ENCODE peak calls at places on chromosomes 6 and 20, in ten cellular contexts. H, N, P, X, M, V, E, F, T and J are unnamed samples.

GRCh38 chr6:21256197-21256596 is 337.4 kb upstream of the SOX4 start:
- DNase-seq in E (no peak), H (no peak), M (no peak), F (no peak), V (no peak), X (no peak), N (no peak), P (peak), T (no peak), J (no peak)

GRCh38 chr20:10856237-10856636 is 182.4 kb upstream of the JAG1 start:
- DNase-seq in E (no peak), M (no peak), P (peak), F (no peak), T (no peak), X (no peak), H (peak), N (no peak), V (no peak), J (no peak)

GRCh38 chr20:50126662-50127061 is 13.7 kb upstream of the UBE2V1 start:
- DNase-seq in E (no peak), P (no peak), V (no peak), T (no peak), N (no peak), F (no peak), H (no peak), M (no peak), X (no peak), J (no peak)

GRCh38 chr6:41374618-41375590 is 39.5 kb downstream of the NCR2 start:
- DNase-seq in V (peak), N (no peak), P (no peak), F (no peak), M (no peak), X (no peak), E (no peak), H (no peak), T (no peak), J (no peak)

GRCh38 chr20:3101737-3102574 is 17.4 kb upstream of the AVP start:
- DNase-seq in N (peak), E (no peak), T (no peak), H (no peak), V (no peak), X (no peak), M (no peak), F (peak), P (no peak), J (no peak)

GRCh38 chr20:24148372-24148771 is 159.8 kb upstream of the GGTLC1 start:
- DNase-seq in P (no peak), E (no peak), H (no peak), T (no peak), M (no peak), F (peak), V (peak), X (no peak), N (no peak), J (no peak)

GRCh38 chr6:83708970-83709747 is at the start of gene SNAP91:
- DNase-seq in T (peak), F (no peak), X (peak), E (no peak), H (peak), N (no peak), M (peak), P (no peak), V (peak), J (peak)

GRCh38 chr6:87244380-87244779 is 78.0 kb upstream of the SMIM8 start:
- DNase-seq in F (no peak), P (no peak), V (no peak), N (no peak), E (no peak), H (peak), X (no peak), T (no peak), M (no peak), J (no peak)

GRCh38 chr20:57748601-57749130 is 38.9 kb upstream of the PMEPA1 start:
- DNase-seq in V (no peak), P (peak), T (peak), X (peak), H (peak), M (peak), N (peak), E (peak), F (peak), J (peak)

GRCh38 chr20:23907579-23907978 is 28.0 kb upstream of the CST5 start:
- DNase-seq in P (no peak), F (no peak), H (no peak), T (no peak), X (no peak), V (no peak), E (no peak), N (no peak), M (no peak), J (no peak)

GRCh38 chr6:7047966-7048365 is 59.8 kb upstream of the RREB1 start:
- DNase-seq in H (peak), X (no peak), F (no peak), V (no peak), E (no peak), P (no peak), N (no peak), M (no peak), T (no peak), J (no peak)

GRCh38 chr20:20687319-20687718 is 25.1 kb downstream of the RALGAPA2 start:
- DNase-seq in P (no peak), X (no peak), T (no peak), N (no peak), E (no peak), F (no peak), V (no peak), M (no peak), H (no peak), J (no peak)

GRCh38 chr6:84768442-84769174 is 4.2 kb upstream of the TBX18 start:
- DNase-seq in F (no peak), T (peak), X (no peak), V (peak), M (no peak), E (no peak), H (peak), N (no peak), P (peak), J (no peak)

GRCh38 chr20:63577317-63577894 is 3.4 kb upstream of the HELZ2 start:
- DNase-seq in E (no peak), N (no peak), F (no peak), T (no peak), X (no peak), M (peak), P (no peak), V (no peak), H (no peak), J (peak)

GRCh38 chr20:53565254-53565653 is 28.4 kb downstream of the ZNF217 start:
- DNase-seq in X (no peak), T (no peak), M (no peak), V (no peak), P (no peak), E (no peak), H (no peak), N (no peak), F (no peak), J (no peak)

GRCh38 chr20:3237958-3238615 is 903 bp downstream of the SLC4A11 start:
- DNase-seq in M (no peak), P (no peak), H (no peak), V (no peak), N (no peak), F (no peak), T (no peak), E (no peak), X (no peak), J (no peak)

GRCh38 chr20:38987777-38988176 is 25.6 kb downstream of the DHX35 start:
- DNase-seq in V (no peak), N (no peak), M (no peak), T (no peak), E (no peak), F (no peak), H (no peak), X (no peak), P (no peak), J (no peak)

GRCh38 chr20:62799873-62800272 is 3.6 kb downstream of the MRGBP start:
- DNase-seq in H (no peak), N (no peak), F (no peak), V (no peak), T (no peak), P (peak), E (no peak), X (no peak), M (no peak), J (no peak)

GRCh38 chr6:170260686-170261085 is 30.2 kb downstream of the DLL1 start:
- DNase-seq in H (no peak), V (no peak), P (no peak), E (no peak), M (no peak), F (no peak), N (no peak), T (peak), X (peak), J (no peak)

GRCh38 chr6:157182503-157183254 is 140.6 kb downstream of the TMEM242 start:
- DNase-seq in N (no peak), H (no peak), F (no peak), E (no peak), X (no peak), T (no peak), M (no peak), V (no peak), P (no peak), J (no peak)

GRCh38 chr6:110053395-110054240 is 75.5 kb downstream of the GPR6 start:
- DNase-seq in E (peak), T (no peak), F (no peak), N (no peak), H (peak), M (peak), X (no peak), V (no peak), P (peak), J (no peak)

GRCh38 chr6:133768656-133769295 is 120.1 kb upstream of the TCF21 start:
- DNase-seq in F (no peak), N (no peak), T (peak), M (no peak), H (peak), E (no peak), P (peak), V (no peak), X (no peak), J (no peak)